ENCODE peak calls at places on chromosomes 13 and 19, in five cellular contexts. T is activated naive CD8-positive, alpha-beta T cell treated with anti-CD3 and anti-CD28 coated beads, Interleukin-2, amount 50 U/mL, for 24 hours; G is neuronal stem cell; O is fibroblast of lung; R is effector CD4-positive, alpha-beta T cell. M is an unnamed sample.

GRCh38 chr13:37648604-37649003 is 50.0 kb upstream of the POSTN start:
- DNase-seq in T (no peak), O (peak; percentile 86), G (no peak), R (no peak), M (no peak)

GRCh38 chr13:73602295-73602694 is 531.9 kb downstream of the KLF12 start:
- DNase-seq in O (peak; percentile 49), T (no peak), R (no peak), G (no peak), M (no peak)

GRCh38 chr19:8631425-8631819 is 989 bp downstream of the NFILZ start:
- DNase-seq in G (peak; percentile 48), R (no peak), T (no peak), O (peak; percentile 85), M (no peak)

GRCh38 chr19:42469311-42470239 is 26.8 kb upstream of the CXCL17 start:
- DNase-seq in O (peak; percentile 5), T (peak; percentile 43), R (no peak), G (no peak), M (no peak)

GRCh38 chr19:38513762-38514167 is 80.3 kb downstream of the RYR1 start:
- DNase-seq in G (no peak), R (no peak), O (no peak), T (no peak), M (no peak)

GRCh38 chr19:17790059-17790780 is 4.7 kb upstream of the B3GNT3 start:
- DNase-seq in T (no peak), R (no peak), O (no peak), G (no peak), M (no peak)

GRCh38 chr19:10719466-10719961 is 1.6 kb downstream of the DNM2 start:
- DNase-seq in R (no peak), T (no peak), O (no peak), G (no peak), M (no peak)

GRCh38 chr19:55601127-55601526 is 1.0 kb downstream of the ZNF524 start:
- DNase-seq in R (no peak), T (no peak), G (no peak), O (no peak), M (no peak)

GRCh38 chr13:52414963-52415362 is 9.0 kb upstream of the THSD1 start:
- DNase-seq in O (peak; percentile 74), G (no peak), R (no peak), T (no peak), M (no peak)

GRCh38 chr13:44128522-44128921 is 245.1 kb upstream of the SERP2 start:
- DNase-seq in G (no peak), T (no peak), R (no peak), O (peak; percentile 60), M (no peak)

GRCh38 chr19:10568444-10568825 is 344 bp downstream of the CDKN2D start:
- DNase-seq in T (peak; percentile 67), G (no peak), O (no peak), R (no peak), M (no peak)

GRCh38 chr13:100269837-100270236 is 180.9 kb downstream of the PCCA start:
- DNase-seq in T (no peak), G (no peak), O (peak; percentile 61), R (no peak), M (no peak)

GRCh38 chr19:4357095-4357797 is 13.9 kb downstream of the MPND start:
- DNase-seq in O (no peak), T (no peak), G (no peak), R (no peak), M (no peak)

GRCh38 chr13:109720758-109721184 is 65.6 kb downstream of the IRS2 start:
- DNase-seq in O (no peak), T (no peak), G (no peak), R (no peak), M (no peak)

GRCh38 chr19:30222428-30222873 is 149.7 kb upstream of the ZNF536 start:
- DNase-seq in G (no peak), T (peak; percentile 37), R (no peak), O (no peak), M (peak; percentile 74)

GRCh38 chr13:88932950-88933349 is 1261.8 kb downstream of the SLITRK5 start:
- DNase-seq in T (no peak), R (no peak), G (no peak), O (peak; percentile 9), M (no peak)

GRCh38 chr13:73168993-73169401 is 110.2 kb downstream of the KLF5 start:
- DNase-seq in R (no peak), G (no peak), T (no peak), O (peak; percentile 86), M (no peak)

GRCh38 chr19:13146763-13147563 is 3.2 kb downstream of the STX10 start:
- DNase-seq in G (no peak), T (no peak), R (no peak), O (no peak), M (no peak)

GRCh38 chr19:2661615-2662014 is 40.9 kb downstream of the GNG7 start:
- DNase-seq in O (no peak), R (no peak), T (peak; percentile 50), G (no peak), M (no peak)

GRCh38 chr19:32339988-32340874 is 5.2 kb upstream of the ZNF507 start:
- DNase-seq in G (no peak), T (peak; percentile 61), R (peak; percentile 29), O (peak; percentile 17), M (peak; percentile 61)

GRCh38 chr13:112244061-112244460 is 132.1 kb upstream of the SPACA7 start:
- DNase-seq in T (no peak), R (no peak), O (no peak), G (no peak), M (no peak)

GRCh38 chr13:42574435-42575311 is 721 bp downstream of the TNFSF11 start:
- DNase-seq in G (no peak), T (peak; percentile 72), O (no peak), R (no peak), M (peak; percentile 84)

GRCh38 chr19:4800591-4801081 is 9.1 kb downstream of the FEM1A start:
- DNase-seq in G (no peak), O (no peak), R (no peak), T (no peak), M (no peak)

GRCh38 chr19:10603873-10604459 is 16.9 kb upstream of the AP1M2 start:
- DNase-seq in G (no peak), R (peak; percentile 24), T (peak; percentile 34), O (no peak), M (peak; percentile 69)

GRCh38 chr19:46972301-46972700 is 47.3 kb upstream of the NPAS1 start:
- DNase-seq in G (no peak), O (no peak), R (no peak), T (no peak), M (no peak)

GRCh38 chr13:99995503-99996176 is 14.1 kb downstream of the ZIC2 start:
- DNase-seq in G (peak; percentile 61), O (no peak), R (no peak), T (no peak), M (peak; percentile 9)

GRCh38 chr19:18225702-18226468 is at the start of gene PDE4C:
- DNase-seq in T (no peak), R (no peak), G (no peak), O (no peak), M (no peak)

GRCh38 chr13:43325636-43326035 is 302.2 kb downstream of the DNAJC15 start:
- DNase-seq in R (no peak), T (no peak), G (no peak), O (no peak), M (no peak)

GRCh38 chr19:56839665-56840451 is 668 bp downstream of the PEG3 start:
- DNase-seq in G (peak; percentile 92), O (peak; percentile 18), R (no peak), T (no peak), M (no peak)

M was measured in GM13977.